ENCODE peak calls at places on chromosomes 5 and 9, in seven cellular contexts. N, Z, O, V, P, F and M are unnamed samples.

GRCh38 chr5:36878421-36879088 is 2.0 kb downstream of the NIPBL start:
- DNase-seq in F (peak), P (peak), O (no peak), Z (no peak), N (peak), V (no peak), M (no peak)

GRCh38 chr5:135826994-135827671 is 7.3 kb upstream of the SLC25A48 start:
- DNase-seq in F (no peak), P (no peak), N (no peak), O (peak), V (no peak), Z (peak), M (no peak)

GRCh38 chr9:87381050-87381711 is 116.5 kb upstream of the DAPK1 start:
- DNase-seq in O (no peak), P (no peak), Z (no peak), V (no peak), N (no peak), F (no peak), M (no peak)

GRCh38 chr5:28234356-28234968 is 1196.1 kb upstream of the CDH9 start:
- DNase-seq in O (no peak), P (no peak), F (no peak), V (no peak), N (no peak), Z (no peak), M (no peak)

GRCh38 chr9:133423216-133423615 is 1.0 kb downstream of the ADAMTS13 start:
- DNase-seq in V (no peak), O (no peak), N (no peak), Z (no peak), P (no peak), F (no peak), M (no peak)

GRCh38 chr5:89929834-89930233 is 479.7 kb downstream of the CETN3 start:
- DNase-seq in Z (no peak), F (no peak), N (no peak), P (peak), V (no peak), O (no peak), M (no peak)

GRCh38 chr9:136717399-136717798 is 5.0 kb downstream of the DIPK1B start:
- DNase-seq in V (no peak), F (no peak), O (no peak), N (no peak), P (no peak), Z (no peak), M (no peak)

GRCh38 chr5:31954091-31954490 is 220.0 kb downstream of the GOLPH3 start:
- DNase-seq in V (no peak), F (no peak), O (no peak), N (no peak), P (no peak), Z (no peak), M (no peak)

GRCh38 chr5:171957591-171958251 is 48.7 kb downstream of the FBXW11 start:
- DNase-seq in V (peak), N (no peak), P (no peak), Z (no peak), F (no peak), O (no peak), M (no peak)

GRCh38 chr5:139461698-139462097 is 845 bp downstream of the ECSCR start:
- DNase-seq in Z (no peak), F (no peak), P (peak), N (no peak), O (no peak), V (no peak), M (no peak)

GRCh38 chr9:87198716-87199115 is 251.4 kb upstream of the GAS1 start:
- DNase-seq in F (no peak), V (no peak), P (no peak), O (no peak), Z (no peak), N (no peak), M (no peak)

GRCh38 chr9:129552064-129552463 is 68.8 kb downstream of the C9orf50 start:
- DNase-seq in P (no peak), F (no peak), O (no peak), V (no peak), N (no peak), Z (peak), M (no peak)

GRCh38 chr9:124349267-124349666 is 66.0 kb downstream of the PSMB7 start:
- DNase-seq in N (no peak), V (peak), F (no peak), Z (no peak), O (no peak), P (no peak), M (no peak)

GRCh38 chr5:65190328-65191053 is 291.2 kb downstream of the ADAMTS6 start:
- DNase-seq in F (no peak), P (no peak), N (no peak), O (no peak), V (peak), Z (no peak), M (no peak)

GRCh38 chr5:132056610-132057497 is 3.6 kb upstream of the IL3 start:
- DNase-seq in Z (peak), V (no peak), O (peak), P (no peak), N (no peak), F (no peak), M (peak)

GRCh38 chr5:73862796-73863195 is 236.8 kb downstream of the ARHGEF28 start:
- DNase-seq in Z (no peak), F (no peak), P (no peak), V (no peak), O (no peak), N (no peak), M (no peak)

GRCh38 chr9:128555180-128555721 is 2.9 kb downstream of the SPTAN1 start:
- DNase-seq in O (no peak), F (no peak), P (peak), Z (no peak), N (peak), V (no peak), M (no peak)

GRCh38 chr5:144377207-144377606 is 206.5 kb downstream of the KCTD16 start:
- DNase-seq in N (no peak), F (no peak), O (no peak), V (no peak), Z (no peak), P (no peak), M (no peak)

GRCh38 chr5:50667653-50668403 is 1.4 kb downstream of the PARP8 start:
- DNase-seq in O (peak), N (peak), P (peak), V (peak), Z (peak), F (peak), M (peak)

GRCh38 chr9:134597957-134598883 is 43.4 kb upstream of the COL5A1 start:
- DNase-seq in Z (no peak), V (no peak), F (no peak), N (peak), P (peak), O (no peak), M (peak)

GRCh38 chr9:90808890-90809685 is 7.5 kb downstream of the SYK start:
- DNase-seq in P (no peak), O (no peak), N (no peak), V (no peak), Z (no peak), F (no peak), M (no peak)

GRCh38 chr5:134545070-134545868 is 19.8 kb downstream of the JADE2 start:
- DNase-seq in F (peak), Z (no peak), N (no peak), V (peak), P (no peak), O (peak), M (peak)

GRCh38 chr5:88770290-88771257 is 112.4 kb downstream of the MEF2C start:
- DNase-seq in Z (no peak), O (no peak), F (no peak), P (no peak), V (no peak), N (no peak), M (no peak)

GRCh38 chr5:127696688-127697087 is 6.5 kb upstream of the CCDC192 start:
- DNase-seq in F (no peak), Z (no peak), O (no peak), P (peak), V (no peak), N (no peak), M (no peak)

GRCh38 chr9:98359569-98359968 is 104.1 kb upstream of the TBC1D2 start:
- DNase-seq in O (no peak), N (no peak), V (no peak), F (no peak), Z (no peak), P (no peak), M (no peak)

GRCh38 chr9:110156902-110157301 is 51.1 kb downstream of the C9orf152 start:
- DNase-seq in P (no peak), V (peak), F (no peak), Z (no peak), O (no peak), N (no peak), M (no peak)